ENCODE peak calls at places on chromosome 6, in nine cellular contexts. N, G, Z, E, P, I, H, V and U are unnamed samples.

GRCh38 chr6:137240168-137240567 is 21.0 kb upstream of the IFNGR1 start:
- DNase-seq in P (peak; percentile 77), N (no peak), G (no peak), H (peak; percentile 91), V (peak; percentile 65), I (no peak), E (no peak), Z (no peak), U (no peak)

GRCh38 chr6:117263353-117263927 is 1.9 kb upstream of the VGLL2 start:
- DNase-seq in P (peak; percentile 11), G (no peak), E (no peak), Z (no peak), I (no peak), N (no peak), V (no peak), H (no peak), U (no peak)

GRCh38 chr6:143516700-143517446 is 5.4 kb upstream of the FUCA2 start:
- DNase-seq in Z (no peak), P (no peak), I (no peak), H (no peak), E (no peak), G (no peak), V (no peak), N (peak; percentile 23), U (no peak)

GRCh38 chr6:129844118-129844891 is 16.8 kb downstream of the TMEM244 start:
- DNase-seq in P (no peak), I (no peak), H (peak; percentile 97), Z (no peak), N (peak; percentile 38), G (no peak), E (no peak), V (no peak), U (no peak)

GRCh38 chr6:157714153-157714490 is 108.9 kb upstream of the SNX9 start:
- DNase-seq in G (no peak), Z (no peak), P (no peak), E (no peak), H (peak; percentile 68), I (no peak), N (peak; percentile 13), V (no peak), U (no peak)

GRCh38 chr6:151647871-151648639 is 154.2 kb downstream of the CCDC170 start:
- DNase-seq in N (peak; percentile 45), G (no peak), H (no peak), Z (no peak), V (no peak), I (peak; percentile 4), E (no peak), P (no peak), U (no peak)

GRCh38 chr6:138468320-138469015 is 30.8 kb downstream of the NHSL1 start:
- DNase-seq in E (no peak), Z (no peak), V (no peak), H (peak; percentile 54), G (no peak), N (peak; percentile 76), P (no peak), I (no peak), U (no peak)

GRCh38 chr6:2118136-2118535 is 127.3 kb downstream of the GMDS start:
- DNase-seq in Z (no peak), P (no peak), I (no peak), G (no peak), N (no peak), V (no peak), E (no peak), H (no peak), U (no peak)

GRCh38 chr6:912871-913663 is 220.1 kb upstream of the EXOC2 start:
- DNase-seq in G (no peak), Z (peak; percentile 58), P (no peak), V (no peak), E (peak; percentile 50), N (peak; percentile 77), H (peak; percentile 47), I (no peak), U (no peak)

GRCh38 chr6:44538841-44539240 is 151.3 kb downstream of the CDC5L start:
- DNase-seq in G (no peak), N (no peak), I (no peak), H (no peak), Z (no peak), V (no peak), P (no peak), E (no peak), U (no peak)

GRCh38 chr6:135182120-135182992 is 1.2 kb downstream of the MYB start:
- DNase-seq in H (peak; percentile 40), I (peak; percentile 54), P (peak; percentile 15), Z (peak; percentile 10), G (peak; percentile 14), E (peak; percentile 43), V (no peak), N (peak; percentile 61), U (peak; percentile 38)

GRCh38 chr6:63883597-63883996 is 248.0 kb downstream of the PHF3 start:
- DNase-seq in V (no peak), G (no peak), E (no peak), Z (no peak), H (no peak), I (no peak), N (no peak), P (no peak), U (no peak)

GRCh38 chr6:137218473-137218916 is 690 bp downstream of the IFNGR1 start:
- DNase-seq in N (peak; percentile 60), Z (no peak), V (no peak), E (no peak), I (peak; percentile 4), P (peak; percentile 20), H (peak; percentile 97), G (peak; percentile 36), U (peak; percentile 65)

GRCh38 chr6:167721291-167721690 is 105.4 kb upstream of the AFDN start:
- DNase-seq in E (no peak), Z (no peak), N (no peak), H (no peak), I (no peak), G (no peak), P (no peak), V (no peak), U (no peak)

GRCh38 chr6:111011360-111012142 is 29.7 kb downstream of the RPF2 start:
- DNase-seq in I (no peak), Z (peak; percentile 8), G (no peak), H (peak; percentile 66), E (peak; percentile 15), N (peak; percentile 44), P (no peak), V (no peak), U (no peak)

GRCh38 chr6:11263185-11263817 is 30.8 kb upstream of the NEDD9 start:
- DNase-seq in N (peak; percentile 58), G (no peak), P (peak; percentile 78), I (no peak), E (no peak), H (peak; percentile 98), Z (peak; percentile 51), V (peak; percentile 84), U (no peak)

GRCh38 chr6:113065606-113066005 is 718.5 kb downstream of the RFPL4B start:
- DNase-seq in V (no peak), G (no peak), H (peak; percentile 83), E (no peak), I (no peak), Z (no peak), N (no peak), P (no peak), U (no peak)

GRCh38 chr6:158757753-158758090 is 61.4 kb downstream of the EZR start:
- DNase-seq in H (no peak), N (no peak), P (no peak), V (no peak), E (no peak), Z (no peak), G (no peak), I (no peak), U (no peak)

GRCh38 chr6:143743256-143744166 is 65.7 kb downstream of the PHACTR2 start:
- DNase-seq in G (no peak), P (peak; percentile 26), H (no peak), N (peak; percentile 54), I (no peak), E (peak; percentile 1), Z (no peak), V (no peak), U (no peak)

GRCh38 chr6:28983838-28984237 is 21.3 kb downstream of the ZNF311 start:
- DNase-seq in I (no peak), V (no peak), Z (no peak), H (no peak), G (no peak), E (no peak), P (no peak), N (no peak), U (no peak)

GRCh38 chr6:3500262-3501001 is 43.6 kb upstream of the SLC22A23 start:
- DNase-seq in V (no peak), P (no peak), Z (no peak), G (no peak), N (peak; percentile 54), E (no peak), H (peak; percentile 95), I (no peak), U (no peak)

GRCh38 chr6:91088515-91088914 is 501.6 kb upstream of the MAP3K7 start:
- DNase-seq in G (no peak), V (no peak), I (no peak), E (peak; percentile 69), P (no peak), Z (no peak), H (no peak), N (no peak), U (no peak)

GRCh38 chr6:21729431-21729830 is 135.9 kb downstream of the SOX4 start:
- DNase-seq in I (no peak), H (no peak), E (no peak), N (no peak), P (no peak), V (no peak), G (no peak), Z (no peak), U (no peak)

GRCh38 chr6:30378290-30378937 is 33.5 kb downstream of the RPP21 start:
- DNase-seq in P (no peak), I (no peak), H (peak; percentile 53), G (no peak), N (peak; percentile 59), Z (no peak), E (no peak), V (no peak), U (no peak)

GRCh38 chr6:87743454-87743853 is 41.4 kb upstream of the AKIRIN2 start:
- DNase-seq in H (no peak), G (no peak), I (no peak), P (no peak), E (no peak), V (no peak), Z (no peak), N (no peak), U (no peak)

GRCh38 chr6:4693158-4693557 is 83.0 kb upstream of the CDYL start:
- DNase-seq in E (no peak), I (no peak), N (no peak), P (no peak), G (no peak), H (no peak), Z (no peak), V (no peak), U (no peak)

GRCh38 chr6:145960918-145961604 is 3.1 kb downstream of the SHPRH start:
- DNase-seq in N (no peak), I (no peak), Z (no peak), E (no peak), H (no peak), P (peak; percentile 24), G (no peak), V (no peak), U (no peak)

GRCh38 chr6:7124631-7125030 is 16.9 kb downstream of the RREB1 start:
- DNase-seq in I (no peak), V (no peak), G (no peak), Z (no peak), H (no peak), N (no peak), P (no peak), E (no peak), U (no peak)

GRCh38 chr6:24052632-24053031 is 73.4 kb upstream of the NRSN1 start:
- DNase-seq in G (no peak), N (no peak), I (no peak), E (no peak), Z (peak; percentile 15), P (no peak), H (no peak), V (no peak), U (no peak)

GRCh38 chr6:19719691-19720127 is 117.5 kb upstream of the ID4 start:
- DNase-seq in E (no peak), P (no peak), N (no peak), Z (no peak), G (no peak), I (no peak), V (no peak), H (peak; percentile 42), U (no peak)

GRCh38 chr6:3356056-3356823 is 97.5 kb downstream of the PSMG4 start:
- DNase-seq in E (peak; percentile 65), P (peak; percentile 70), N (peak; percentile 78), V (peak; percentile 75), G (peak; percentile 55), Z (peak; percentile 16), I (peak; percentile 35), H (peak; percentile 80), U (peak; percentile 83)